ENCODE peak calls at places on chromosome 10, in eight cellular contexts. One of them, this sample, is unnamed.
A peak's percentile ranks its signal among the peaks of the same experiment; 100 is the strongest.

GRCh38 chr10:71459513-71459912 is 62.8 kb downstream of the CDH23 start:
- DNase-seq in cardiac fibroblast: no peak
- DNase-seq in NCI-H1417 treated with DMSO at 0.1 percent for 48 hours: no peak
- DNase-seq in Calu3: no peak
- DNase-seq in CD8-positive, alpha-beta memory T cell: no peak
- DNase-seq in hypothalamus: no peak
- DNase-seq in stimulated activated CD4-positive, alpha-beta T cell treated with anti-CD3 and anti-CD28 coated beads, Interleukin-1b, Interleukin-23, amount 100 ng/mL, for 24 hours: no peak
- DNase-seq in NCI-H2081: no peak
- DNase-seq in this sample: no peak

GRCh38 chr10:8050561-8051108 is 3.9 kb upstream of the GATA3 start:
- DNase-seq in stimulated activated CD4-positive, alpha-beta T cell treated with anti-CD3 and anti-CD28 coated beads, Interleukin-1b, Interleukin-23, amount 100 ng/mL, for 24 hours: no peak
- DNase-seq in Calu3: peak; percentile 60
- DNase-seq in hypothalamus: no peak
- DNase-seq in cardiac fibroblast: peak; percentile 46
- DNase-seq in CD8-positive, alpha-beta memory T cell: no peak
- DNase-seq in NCI-H2081: no peak
- DNase-seq in NCI-H1417 treated with DMSO at 0.1 percent for 48 hours: no peak
- DNase-seq in this sample: peak; percentile 45

GRCh38 chr10:21617267-21617666 is 83.2 kb downstream of the MLLT10 start:
- DNase-seq in NCI-H2081: no peak
- DNase-seq in NCI-H1417 treated with DMSO at 0.1 percent for 48 hours: no peak
- DNase-seq in Calu3: no peak
- DNase-seq in stimulated activated CD4-positive, alpha-beta T cell treated with anti-CD3 and anti-CD28 coated beads, Interleukin-1b, Interleukin-23, amount 100 ng/mL, for 24 hours: no peak
- DNase-seq in cardiac fibroblast: peak; percentile 19
- DNase-seq in CD8-positive, alpha-beta memory T cell: no peak
- DNase-seq in hypothalamus: no peak
- DNase-seq in this sample: no peak

GRCh38 chr10:69994262-69994661 is 58.4 kb upstream of the MACROH2A2 start:
- DNase-seq in Calu3: peak; percentile 65
- DNase-seq in NCI-H1417 treated with DMSO at 0.1 percent for 48 hours: no peak
- DNase-seq in cardiac fibroblast: peak; percentile 75
- DNase-seq in NCI-H2081: peak; percentile 2
- DNase-seq in hypothalamus: no peak
- DNase-seq in CD8-positive, alpha-beta memory T cell: no peak
- DNase-seq in stimulated activated CD4-positive, alpha-beta T cell treated with anti-CD3 and anti-CD28 coated beads, Interleukin-1b, Interleukin-23, amount 100 ng/mL, for 24 hours: no peak
- DNase-seq in this sample: no peak

GRCh38 chr10:104548090-104548489 is 93.0 kb upstream of the SORCS3 start:
- DNase-seq in hypothalamus: no peak
- DNase-seq in stimulated activated CD4-positive, alpha-beta T cell treated with anti-CD3 and anti-CD28 coated beads, Interleukin-1b, Interleukin-23, amount 100 ng/mL, for 24 hours: no peak
- DNase-seq in cardiac fibroblast: peak; percentile 19
- DNase-seq in NCI-H1417 treated with DMSO at 0.1 percent for 48 hours: no peak
- DNase-seq in CD8-positive, alpha-beta memory T cell: no peak
- DNase-seq in Calu3: no peak
- DNase-seq in NCI-H2081: no peak
- DNase-seq in this sample: no peak

GRCh38 chr10:24894309-24894708 is 58.1 kb downstream of the PRTFDC1 start:
- DNase-seq in CD8-positive, alpha-beta memory T cell: no peak
- DNase-seq in NCI-H2081: no peak
- DNase-seq in stimulated activated CD4-positive, alpha-beta T cell treated with anti-CD3 and anti-CD28 coated beads, Interleukin-1b, Interleukin-23, amount 100 ng/mL, for 24 hours: no peak
- DNase-seq in hypothalamus: no peak
- DNase-seq in Calu3: peak; percentile 14
- DNase-seq in cardiac fibroblast: peak; percentile 90
- DNase-seq in NCI-H1417 treated with DMSO at 0.1 percent for 48 hours: no peak
- DNase-seq in this sample: peak; percentile 20

GRCh38 chr10:115047705-115048104 is 45.5 kb upstream of the ATRNL1 start:
- DNase-seq in stimulated activated CD4-positive, alpha-beta T cell treated with anti-CD3 and anti-CD28 coated beads, Interleukin-1b, Interleukin-23, amount 100 ng/mL, for 24 hours: no peak
- DNase-seq in NCI-H2081: no peak
- DNase-seq in NCI-H1417 treated with DMSO at 0.1 percent for 48 hours: no peak
- DNase-seq in hypothalamus: no peak
- DNase-seq in Calu3: no peak
- DNase-seq in cardiac fibroblast: no peak
- DNase-seq in CD8-positive, alpha-beta memory T cell: no peak
- DNase-seq in this sample: no peak

GRCh38 chr10:45370202-45370955 is 3.6 kb upstream of the ALOX5 start:
- DNase-seq in NCI-H1417 treated with DMSO at 0.1 percent for 48 hours: no peak
- DNase-seq in stimulated activated CD4-positive, alpha-beta T cell treated with anti-CD3 and anti-CD28 coated beads, Interleukin-1b, Interleukin-23, amount 100 ng/mL, for 24 hours: no peak
- DNase-seq in CD8-positive, alpha-beta memory T cell: no peak
- DNase-seq in cardiac fibroblast: no peak
- DNase-seq in hypothalamus: no peak
- DNase-seq in Calu3: no peak
- DNase-seq in NCI-H2081: no peak
- DNase-seq in this sample: no peak

GRCh38 chr10:81882011-81882410 is 7.0 kb downstream of the NRG3 start:
- DNase-seq in hypothalamus: no peak
- DNase-seq in cardiac fibroblast: no peak
- DNase-seq in NCI-H2081: no peak
- DNase-seq in NCI-H1417 treated with DMSO at 0.1 percent for 48 hours: no peak
- DNase-seq in stimulated activated CD4-positive, alpha-beta T cell treated with anti-CD3 and anti-CD28 coated beads, Interleukin-1b, Interleukin-23, amount 100 ng/mL, for 24 hours: no peak
- DNase-seq in CD8-positive, alpha-beta memory T cell: no peak
- DNase-seq in Calu3: no peak
- DNase-seq in this sample: no peak

GRCh38 chr10:125468273-125468672 is 214.7 kb downstream of the TEX36 start:
- DNase-seq in cardiac fibroblast: no peak
- DNase-seq in hypothalamus: no peak
- DNase-seq in Calu3: no peak
- DNase-seq in stimulated activated CD4-positive, alpha-beta T cell treated with anti-CD3 and anti-CD28 coated beads, Interleukin-1b, Interleukin-23, amount 100 ng/mL, for 24 hours: no peak
- DNase-seq in NCI-H2081: no peak
- DNase-seq in NCI-H1417 treated with DMSO at 0.1 percent for 48 hours: no peak
- DNase-seq in CD8-positive, alpha-beta memory T cell: no peak
- DNase-seq in this sample: no peak

GRCh38 chr10:89590326-89590725 is 54.7 kb downstream of the PANK1 start:
- DNase-seq in CD8-positive, alpha-beta memory T cell: no peak
- DNase-seq in cardiac fibroblast: no peak
- DNase-seq in stimulated activated CD4-positive, alpha-beta T cell treated with anti-CD3 and anti-CD28 coated beads, Interleukin-1b, Interleukin-23, amount 100 ng/mL, for 24 hours: no peak
- DNase-seq in hypothalamus: no peak
- DNase-seq in NCI-H1417 treated with DMSO at 0.1 percent for 48 hours: no peak
- DNase-seq in Calu3: no peak
- DNase-seq in NCI-H2081: no peak
- DNase-seq in this sample: no peak